ENCODE peak calls at places on chromosomes 11 and 22, in seven cellular contexts. E is kidney, U is transverse colon, C is lower leg skin, P is AG04449, R is upper lobe of left lung, Y is suprapubic skin. Q is an unnamed sample.

GRCh38 chr11:44718612-44719390 is 8.0 kb upstream of the TSPAN18 start:
- DNase-seq in P (no peak), C (no peak), Y (no peak), U (no peak), E (no peak), R (no peak), Q (no peak)

GRCh38 chr11:31110825-31111224 is 258.7 kb downstream of the DCDC1 start:
- DNase-seq in E (no peak), C (no peak), P (no peak), Y (no peak), R (no peak), U (no peak), Q (no peak)

GRCh38 chr22:20430101-20430640 is 7.5 kb downstream of the SCARF2 start:
- DNase-seq in C (no peak), R (peak), E (peak), P (no peak), Y (peak), U (no peak), Q (no peak)

GRCh38 chr22:46592390-46592872 is 27.8 kb upstream of the GRAMD4 start:
- DNase-seq in R (peak), C (no peak), U (peak), Y (no peak), E (peak), P (no peak), Q (peak)

GRCh38 chr11:47869548-47870393 is 21.6 kb upstream of the NUP160 start:
- DNase-seq in P (no peak), Y (no peak), U (no peak), C (no peak), E (no peak), R (no peak), Q (no peak)

GRCh38 chr11:27350503-27350902 is 12.5 kb downstream of the CCDC34 start:
- DNase-seq in E (no peak), P (peak), R (no peak), Y (no peak), U (no peak), C (no peak), Q (no peak)

GRCh38 chr22:36467946-36468345 is 13.5 kb downstream of the TXN2 start:
- DNase-seq in C (no peak), E (no peak), U (no peak), Y (no peak), R (no peak), P (peak), Q (no peak)

GRCh38 chr11:128686045-128686741 is 7.7 kb upstream of the FLI1 start:
- DNase-seq in U (no peak), R (no peak), C (no peak), E (peak), Y (no peak), P (no peak), Q (no peak)

GRCh38 chr22:19377565-19378361 is 53.8 kb downstream of the HIRA start:
- DNase-seq in R (no peak), P (no peak), C (no peak), Y (peak), U (no peak), E (no peak), Q (no peak)

GRCh38 chr11:72719551-72719950 is 32.7 kb downstream of the ARAP1 start:
- DNase-seq in C (no peak), U (no peak), P (no peak), Y (no peak), E (peak), R (no peak), Q (no peak)

GRCh38 chr11:64314146-64314804 is 3.1 kb downstream of the TRMT112 start:
- DNase-seq in P (no peak), U (no peak), C (no peak), E (no peak), Y (no peak), R (no peak), Q (no peak)
- TF ChIP-seq CTCF in P (no peak), U (no peak), C (no peak), E (no peak), Y (no peak), R (no peak), Q (no peak)

GRCh38 chr11:34266090-34266912 is 91.5 kb downstream of the ABTB2 start:
- DNase-seq in P (peak), U (no peak), C (no peak), E (no peak), R (no peak), Y (no peak), Q (no peak)

GRCh38 chr11:34269694-34270245 is 88.0 kb downstream of the ABTB2 start:
- DNase-seq in R (no peak), P (no peak), E (no peak), Y (no peak), U (no peak), C (no peak), Q (no peak)

GRCh38 chr11:34269031-34269430 is 88.8 kb downstream of the ABTB2 start:
- DNase-seq in U (no peak), E (no peak), Y (no peak), R (no peak), C (no peak), P (no peak), Q (no peak)

GRCh38 chr11:34266987-34267386 is 90.8 kb downstream of the ABTB2 start:
- DNase-seq in P (no peak), U (no peak), E (no peak), R (no peak), Y (no peak), C (no peak), Q (peak)

GRCh38 chr11:34267440-34267839 is 90.4 kb downstream of the ABTB2 start:
- DNase-seq in Y (no peak), P (no peak), E (no peak), C (no peak), U (no peak), R (no peak), Q (no peak)
- H3K4me3 ChIP-seq in Y (no peak), P (no peak), E (no peak), C (no peak), U (no peak), R (no peak), Q (no peak)

GRCh38 chr11:121571466-121571865 is 118.7 kb upstream of the SORL1-AS1 start:
- DNase-seq in E (no peak), R (no peak), P (no peak), Y (no peak), U (no peak), C (no peak), Q (no peak)
- TF ChIP-seq CTCF in E (no peak), R (no peak), P (no peak), Y (no peak), U (no peak), C (no peak), Q (no peak)

GRCh38 chr22:49881856-49882255 is 28.2 kb downstream of the ZBED4 start:
- DNase-seq in R (no peak), E (no peak), C (no peak), P (no peak), U (no peak), Y (no peak), Q (no peak)
- H3K4me3 ChIP-seq in R (no peak), E (no peak), C (no peak), P (no peak), U (no peak), Y (no peak), Q (no peak)

GRCh38 chr11:8531312-8531711 is 62.7 kb downstream of the STK33 start:
- DNase-seq in Y (no peak), E (no peak), P (no peak), R (no peak), U (no peak), C (no peak), Q (no peak)

GRCh38 chr11:8527939-8528338 is 66.1 kb downstream of the STK33 start:
- DNase-seq in U (no peak), R (no peak), E (no peak), P (no peak), Y (no peak), C (no peak), Q (no peak)

GRCh38 chr11:8531982-8532381 is 62.0 kb downstream of the STK33 start:
- DNase-seq in Y (no peak), P (no peak), E (no peak), C (no peak), U (no peak), R (no peak), Q (no peak)

GRCh38 chr11:8532475-8532874 is 61.6 kb downstream of the STK33 start:
- DNase-seq in P (no peak), E (no peak), U (no peak), R (no peak), Y (no peak), C (no peak), Q (no peak)

DNA sequence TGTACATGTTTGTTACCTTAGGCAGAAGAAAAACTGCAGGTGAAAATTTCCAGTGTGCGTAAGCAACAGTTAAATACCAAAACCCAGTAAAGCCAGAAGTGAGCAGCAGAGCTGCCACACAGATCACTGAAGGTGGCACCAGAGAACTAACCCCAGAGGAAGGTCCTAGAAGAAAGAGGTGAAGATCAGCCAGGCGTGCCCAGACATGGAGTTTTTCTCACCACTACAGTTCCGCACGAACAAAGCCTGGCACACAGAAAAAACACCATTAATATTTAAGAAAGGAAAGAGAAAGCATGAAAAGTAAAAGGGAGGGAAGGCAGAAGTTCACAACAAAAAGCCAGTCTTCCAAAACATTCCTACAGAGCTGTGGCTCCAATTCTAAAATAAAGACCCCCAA is 60.7 kb downstream of the STK33 start:
- DNase-seq in U (no peak), C (no peak), E (no peak), P (no peak), R (no peak), Y (no peak), Q (no peak)
- TF ChIP-seq CTCF in U (no peak), C (no peak), E (no peak), P (no peak), R (no peak), Y (no peak), Q (no peak)

GRCh38 chr11:57541099-57541670 is 3.8 kb downstream of the SMTNL1 start:
- DNase-seq in R (no peak), P (no peak), C (no peak), Y (no peak), E (no peak), U (no peak), Q (no peak)
- H3K4me3 ChIP-seq in R (no peak), P (no peak), C (no peak), Y (no peak), E (no peak), U (no peak), Q (no peak)

GRCh38 chr11:63768232-63769043 is at the start of gene ZFTA:
- DNase-seq in E (peak), R (peak), U (peak), P (no peak), C (no peak), Y (no peak), Q (no peak)
- TF ChIP-seq CTCF in E (peak), R (peak), U (peak), P (peak), C (no peak), Y (peak), Q (peak)

GRCh38 chr11:121112498-121113455 is 11.7 kb downstream of the TECTA start:
- DNase-seq in R (peak), C (peak), E (peak), Y (peak), U (peak), P (peak), Q (peak)

GRCh38 chr11:121117753-121118152 is 16.7 kb downstream of the TECTA start:
- DNase-seq in C (no peak), P (no peak), Y (no peak), R (no peak), E (no peak), U (no peak), Q (no peak)

GRCh38 chr11:121111053-121111724 is 10.1 kb downstream of the TECTA start:
- DNase-seq in E (no peak), U (no peak), Y (no peak), R (no peak), P (no peak), C (no peak), Q (no peak)

GRCh38 chr11:121109916-121110656 is 9.0 kb downstream of the TECTA start:
- DNase-seq in C (no peak), R (no peak), U (no peak), P (no peak), Y (no peak), E (no peak), Q (no peak)

GRCh38 chr11:121113611-121114010 is 12.6 kb downstream of the TECTA start:
- DNase-seq in C (no peak), P (no peak), E (no peak), Y (no peak), R (no peak), U (no peak), Q (no peak)
- H3K4me3 ChIP-seq in C (no peak), P (no peak), E (no peak), Y (no peak), R (no peak), U (no peak), Q (no peak)